ENCODE peak calls at places on chromosomes 3 and 15, in five cellular contexts. I is PC-9; Q is effector memory CD4-positive, alpha-beta T cell; H is lower lobe of right lung; L is mammary epithelial cell. F is an unnamed sample.

GRCh38 chr3:148598619-148599018 is 99.1 kb upstream of the AGTR1 start:
- DNase-seq in Q (no peak), I (no peak), L (no peak), H (no peak), F (no peak)

GRCh38 chr3:168093790-168094189 is 1.9 kb downstream of the GOLIM4 start:
- DNase-seq in Q (no peak), I (no peak), H (no peak), L (no peak), F (no peak)

GRCh38 chr3:134356411-134357040 is 17.7 kb downstream of the AMOTL2 start:
- DNase-seq in I (no peak), L (no peak), Q (no peak), H (no peak), F (peak)

GRCh38 chr3:42751609-42752008 is 21.4 kb downstream of the CCDC13 start:
- DNase-seq in H (no peak), I (no peak), Q (no peak), L (no peak), F (no peak)

GRCh38 chr3:186669378-186670084 is 3.7 kb downstream of the HRG start:
- DNase-seq in I (peak), H (no peak), Q (no peak), L (peak), F (no peak)

GRCh38 chr3:73405853-73406252 is 218.9 kb downstream of the PDZRN3 start:
- DNase-seq in L (no peak), H (no peak), Q (no peak), I (no peak), F (no peak)

GRCh38 chr3:33954956-33955355 is 156.5 kb downstream of the PDCD6IP start:
- DNase-seq in Q (no peak), L (no peak), H (no peak), I (no peak), F (no peak)

GRCh38 chr15:42154576-42155355 is 1.7 kb downstream of the PLA2G4F start:
- DNase-seq in I (no peak), L (peak), H (no peak), Q (no peak), F (no peak)

GRCh38 chr15:60957111-60957510 is 272.0 kb downstream of the RORA start:
- DNase-seq in H (no peak), L (no peak), Q (no peak), I (no peak), F (no peak)

GRCh38 chr15:99440551-99441426 is 125.0 kb upstream of the MEF2A start:
- DNase-seq in Q (no peak), H (no peak), L (no peak), I (no peak), F (peak)

GRCh38 chr3:186514296-186515002 is 29.7 kb downstream of the CRYGS start:
- DNase-seq in L (peak), Q (no peak), H (no peak), I (no peak), F (no peak)

GRCh38 chr3:22608721-22609120 is 594.4 kb upstream of the UBE2E2 start:
- DNase-seq in H (no peak), I (no peak), Q (no peak), L (no peak), F (no peak)

GRCh38 chr15:92091155-92091734 is 237.7 kb downstream of the SLCO3A1 start:
- DNase-seq in Q (no peak), L (peak), I (peak), H (peak), F (peak)

GRCh38 chr15:29548006-29548405 is 274.3 kb downstream of the TJP1 start:
- DNase-seq in Q (no peak), H (no peak), L (no peak), I (no peak), F (no peak)

GRCh38 chr15:82835391-82835917 is 26.0 kb downstream of the WHAMM start:
- DNase-seq in I (no peak), L (no peak), H (no peak), Q (no peak), F (no peak)

GRCh38 chr3:172153335-172153861 is 114.0 kb downstream of the FNDC3B start:
- DNase-seq in L (peak), Q (peak), H (peak), I (peak), F (no peak)

GRCh38 chr3:15983232-15983631 is 185.5 kb upstream of the ANKRD28 start:
- DNase-seq in L (peak), Q (no peak), H (no peak), I (peak), F (no peak)

GRCh38 chr3:31096661-31097060 is 202.2 kb upstream of the GADL1 start:
- DNase-seq in Q (no peak), L (no peak), I (no peak), H (no peak), F (no peak)

GRCh38 chr3:101842935-101843330 is 6.4 kb upstream of the NFKBIZ start:
- DNase-seq in L (no peak), Q (no peak), H (no peak), I (no peak), F (no peak)

GRCh38 chr3:173257797-173258196 is 116.8 kb upstream of the SPATA16 start:
- DNase-seq in I (no peak), Q (no peak), H (no peak), L (peak), F (no peak)

GRCh38 chr3:197155039-197155438 is 125.4 kb upstream of the MELTF start:
- DNase-seq in Q (no peak), H (no peak), L (no peak), I (no peak), F (no peak)

GRCh38 chr3:3127432-3128010 is 781 bp downstream of the TRNT1 start:
- DNase-seq in L (peak), Q (no peak), H (no peak), I (peak), F (peak)

GRCh38 chr15:64883097-64883581 is 28.6 kb upstream of the ANKDD1A start:
- DNase-seq in H (no peak), Q (no peak), L (peak), I (no peak), F (peak)

GRCh38 chr15:67085237-67085817 is 19.9 kb downstream of the SMAD3 start:
- DNase-seq in I (no peak), H (no peak), Q (no peak), L (no peak), F (no peak)

GRCh38 chr3:172675371-172676193 is 35.3 kb downstream of the NCEH1 start:
- DNase-seq in L (peak), H (no peak), Q (no peak), I (no peak), F (no peak)

GRCh38 chr3:57983734-57984518 is 24.3 kb upstream of the FLNB start:
- DNase-seq in L (peak), H (peak), Q (no peak), I (peak), F (peak)

GRCh38 chr15:78508272-78508671 is 895 bp downstream of the HYKK start:
- DNase-seq in L (peak), H (no peak), Q (no peak), I (no peak), F (no peak)

GRCh38 chr3:39808467-39809180 is 785 bp upstream of the MYRIP start:
- DNase-seq in Q (no peak), I (no peak), H (no peak), L (no peak), F (peak)

GRCh38 chr15:36887214-36888017 is 212.9 kb downstream of the MEIS2 start:
- DNase-seq in I (no peak), L (no peak), Q (no peak), H (no peak), F (peak)

GRCh38 chr3:58173029-58173669 is 37.6 kb downstream of the DNASE1L3 start:
- DNase-seq in I (no peak), H (no peak), Q (no peak), L (no peak), F (peak)

GRCh38 chr3:122299222-122299621 is 25.8 kb upstream of the CSTA start:
- DNase-seq in I (no peak), H (no peak), Q (no peak), L (no peak), F (no peak)

GRCh38 chr3:65146149-65146548 is 458.3 kb upstream of the ADAMTS9 start:
- DNase-seq in H (no peak), L (peak), I (peak), Q (no peak), F (no peak)

GRCh38 chr3:11699083-11699427 is 55.3 kb upstream of the VGLL4 start:
- DNase-seq in H (no peak), Q (no peak), L (peak), I (no peak), F (peak)

GRCh38 chr3:193805448-193805847 is 212.4 kb downstream of the OPA1 start:
- DNase-seq in L (peak), I (peak), Q (no peak), H (no peak), F (peak)

GRCh38 chr3:145015243-145015642 is 1043.6 kb downstream of the DIPK2A start:
- DNase-seq in L (peak), I (no peak), H (no peak), Q (no peak), F (no peak)

GRCh38 chr15:50871832-50872231 is 36.7 kb upstream of the AP4E1 start:
- DNase-seq in I (no peak), Q (no peak), L (no peak), H (no peak), F (no peak)

GRCh38 chr3:160707187-160707789 is 30.3 kb downstream of the ARL14 start:
- DNase-seq in I (peak), H (no peak), L (peak), Q (no peak), F (no peak)

GRCh38 chr3:67947808-67948508 is 293.5 kb upstream of the SUCLG2 start:
- DNase-seq in Q (peak), I (peak), L (no peak), H (no peak), F (no peak)

GRCh38 chr3:32278714-32279113 is 40.2 kb downstream of the CMTM8 start:
- DNase-seq in Q (no peak), H (no peak), I (no peak), L (peak), F (no peak)

DNA sequence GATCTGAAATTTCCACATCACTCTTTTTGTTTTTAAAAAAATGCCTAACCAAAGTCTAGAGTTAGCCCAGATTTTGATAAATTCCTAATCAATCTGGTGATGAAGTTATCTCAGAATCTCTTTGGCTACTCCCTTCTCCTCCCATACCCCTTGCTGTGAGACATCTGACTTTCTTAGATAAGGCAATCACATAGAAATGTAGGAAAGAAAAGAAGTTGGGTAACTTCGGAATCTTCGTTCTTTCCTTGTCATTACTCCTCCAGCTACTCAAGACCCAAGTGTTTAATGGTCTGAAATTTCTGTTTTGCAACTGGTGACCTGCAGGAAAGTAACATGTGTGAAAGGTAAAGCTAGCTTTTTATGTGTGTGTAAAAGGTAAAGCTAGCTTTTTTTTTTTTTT is 37.8 kb downstream of the MYL3 start:
- DNase-seq in I (no peak), Q (no peak), L (no peak), H (no peak), F (no peak)
- H3K4me3 ChIP-seq in I (no peak), Q (no peak), L (no peak), H (no peak), F (no peak)

GRCh38 chr3:55750525-55750924 is 263.4 kb upstream of the WNT5A start:
- DNase-seq in L (peak), Q (no peak), I (peak), H (peak), F (peak)
- H3K27ac ChIP-seq in L (no peak), Q (no peak), I (peak), H (peak), F (no peak)

GRCh38 chr3:169765281-169765624 is 393 bp upstream of the TERC start:
- DNase-seq in I (no peak), H (no peak), L (no peak), Q (no peak), F (no peak)
- H3K4me3 ChIP-seq in I (peak), H (peak), L (no peak), Q (peak), F (peak)

DNA sequence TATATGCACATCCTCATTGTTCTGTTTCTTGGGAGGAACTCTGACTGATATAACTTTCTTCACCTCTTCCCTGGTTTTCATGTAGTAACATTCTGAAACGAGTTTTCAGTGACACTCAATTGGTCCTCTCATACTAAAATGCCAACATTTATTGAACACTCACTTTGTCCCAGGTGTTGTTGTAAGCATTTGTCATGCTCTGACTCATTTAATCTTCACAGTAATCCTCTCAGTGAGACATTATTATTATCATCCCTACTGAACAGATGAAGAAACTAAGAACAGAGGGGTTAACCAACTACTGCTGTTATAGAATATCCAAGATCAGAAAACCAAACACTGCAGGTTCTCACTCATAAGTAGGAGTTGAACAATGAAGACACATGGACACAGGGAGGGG is 94.1 kb upstream of the MRPL3 start:
- DNase-seq in L (peak), I (no peak), Q (no peak), H (no peak), F (no peak)
- H3K27ac ChIP-seq in L (no peak), I (no peak), Q (no peak), H (no peak), F (no peak)

DNA sequence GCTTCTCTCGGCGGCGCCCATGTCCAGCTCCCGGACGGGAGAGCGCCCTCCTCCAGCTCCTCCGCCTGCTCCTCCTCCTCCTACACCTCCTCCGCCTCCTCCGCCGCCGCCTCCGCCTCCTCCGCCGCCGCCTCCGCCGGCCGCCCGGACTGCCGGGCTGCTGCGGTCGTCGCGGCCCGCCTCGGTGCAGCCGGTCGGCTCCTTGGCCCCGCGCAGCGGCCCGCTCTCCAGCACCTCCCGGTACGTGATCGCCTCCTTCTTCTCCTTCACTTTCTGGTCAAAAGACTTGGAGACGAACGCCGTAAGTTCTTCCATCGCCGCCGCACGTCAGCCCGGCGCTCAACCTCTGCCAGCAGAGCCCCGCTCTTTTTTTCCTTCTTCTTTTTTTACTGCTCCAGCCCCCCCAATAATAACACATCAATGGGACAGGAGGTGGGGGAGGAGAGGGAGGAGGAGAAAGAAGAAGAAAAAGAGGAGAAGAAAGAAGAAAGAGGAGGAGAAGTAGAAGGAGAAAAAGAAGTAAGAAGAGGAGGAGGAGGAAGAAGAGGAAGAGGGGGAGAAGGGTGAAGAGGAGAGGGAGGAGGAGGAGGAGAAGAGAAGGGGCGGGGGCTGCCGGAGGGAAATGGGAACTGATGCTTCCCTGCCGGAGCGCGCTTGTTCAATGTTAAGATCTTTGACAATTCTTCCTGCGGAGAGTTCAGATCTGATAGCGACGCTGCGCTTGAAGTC is at the start of gene SHOX2:
- DNase-seq in L (peak), Q (no peak), H (peak), I (peak), F (peak)
- H3K4me3 ChIP-seq in L (peak), Q (peak), H (peak), I (peak), F (peak)

GRCh38 chr3:9414822-9415221 is 17.4 kb downstream of the SETD5 start:
- DNase-seq in H (no peak), L (no peak), I (no peak), Q (no peak), F (no peak)

GRCh38 chr3:9412293-9412692 is 14.9 kb downstream of the SETD5 start:
- DNase-seq in H (no peak), I (no peak), Q (no peak), L (no peak), F (no peak)

GRCh38 chr3:9415485-9416138 is 18.2 kb downstream of the SETD5 start:
- DNase-seq in I (no peak), Q (no peak), L (no peak), H (no peak), F (no peak)

GRCh38 chr3:9420850-9421549 is 23.6 kb downstream of the SETD5 start:
- DNase-seq in I (no peak), L (peak), H (no peak), Q (no peak), F (no peak)

GRCh38 chr3:9416139-9416780 is 18.8 kb downstream of the SETD5 start:
- DNase-seq in L (peak), H (no peak), I (no peak), Q (no peak), F (no peak)
- H3K27ac ChIP-seq in L (peak), H (no peak), I (peak), Q (no peak), F (peak)

DNA sequence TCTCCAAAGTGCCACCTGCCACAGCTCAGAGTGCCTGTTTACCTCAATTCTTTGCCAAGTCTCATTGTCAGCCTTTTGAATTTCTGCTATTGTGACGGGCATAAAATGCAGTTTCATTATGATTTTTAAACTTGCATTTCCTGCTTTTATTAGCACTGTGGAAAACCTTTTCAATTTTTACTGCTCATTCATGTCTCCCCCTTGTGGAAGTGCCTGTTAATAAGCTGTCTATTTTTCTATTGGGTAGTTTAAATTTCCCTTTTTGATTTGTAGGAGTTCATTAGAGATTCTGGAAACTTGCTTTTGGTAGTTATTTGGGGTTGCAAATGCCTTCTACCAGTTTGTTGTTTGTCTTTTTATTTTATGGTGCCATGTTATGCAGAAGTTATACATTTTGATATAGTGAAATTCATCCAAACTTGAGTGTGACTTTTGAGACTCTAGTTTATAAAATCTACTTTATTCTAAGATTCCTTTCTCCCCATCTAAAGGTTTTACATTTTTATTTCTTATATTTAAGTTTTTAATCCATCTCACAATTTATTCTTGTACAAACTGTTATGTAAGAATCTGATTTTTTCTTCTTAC is 53.9 kb upstream of the FRMD4B start:
- DNase-seq in H (no peak), L (no peak), Q (no peak), I (peak), F (no peak)
- H3K4me3 ChIP-seq in H (no peak), L (no peak), Q (no peak), I (no peak), F (peak)

GRCh38 chr15:38477637-38478036 is 23.7 kb downstream of the FAM98B start:
- DNase-seq in H (no peak), Q (no peak), L (no peak), I (no peak), F (no peak)

GRCh38 chr15:38482572-38482971 is 28.6 kb downstream of the FAM98B start:
- DNase-seq in Q (no peak), H (no peak), I (no peak), L (no peak), F (no peak)

GRCh38 chr15:38479286-38479685 is 25.4 kb downstream of the FAM98B start:
- DNase-seq in L (no peak), Q (no peak), I (no peak), H (no peak), F (no peak)

GRCh38 chr15:38481113-38481512 is 27.2 kb downstream of the FAM98B start:
- DNase-seq in H (no peak), I (no peak), L (no peak), Q (no peak), F (no peak)

GRCh38 chr15:38481761-38482160 is 27.8 kb downstream of the FAM98B start:
- DNase-seq in H (no peak), Q (no peak), I (no peak), L (no peak), F (no peak)
- H3K27ac ChIP-seq in H (no peak), Q (no peak), I (no peak), L (no peak), F (no peak)